ENCODE peak calls at places on chromosome 15, in six cellular contexts. F, P, N, H, J and D are unnamed samples.

GRCh38 chr15:57377478-57377847 is 1.2 kb downstream of the CGNL1 start:
- DNase-seq in F (peak), N (no peak), P (no peak), J (no peak), H (no peak), D (peak)

GRCh38 chr15:92614301-92614700 is 41.3 kb downstream of the FAM174B start:
- DNase-seq in N (peak), J (no peak), P (no peak), F (no peak), H (no peak), D (no peak)

GRCh38 chr15:23516866-23517265 is 48.6 kb upstream of the MKRN3 start:
- DNase-seq in F (no peak), N (no peak), H (no peak), J (no peak), P (no peak), D (no peak)

GRCh38 chr15:101500865-101501551 is 11.5 kb upstream of the PCSK6 start:
- DNase-seq in P (no peak), F (no peak), H (no peak), J (no peak), N (no peak), D (no peak)

GRCh38 chr15:85730001-85730820 is 64.5 kb downstream of the KLHL25 start:
- DNase-seq in J (no peak), N (peak), F (peak), H (no peak), P (no peak), D (peak)

GRCh38 chr15:88115529-88116152 is 140.9 kb downstream of the NTRK3 start:
- DNase-seq in N (peak), H (no peak), J (no peak), P (no peak), F (no peak), D (no peak)

GRCh38 chr15:68335251-68335650 is 57.7 kb downstream of the FEM1B start:
- DNase-seq in P (no peak), J (peak), H (peak), N (peak), F (no peak), D (peak)

GRCh38 chr15:89161666-89162065 is 59.7 kb downstream of the RLBP1 start:
- DNase-seq in J (no peak), P (no peak), H (no peak), F (no peak), N (no peak), D (no peak)

GRCh38 chr15:88747626-88748025 is 55.6 kb upstream of the ACAN start:
- DNase-seq in J (no peak), P (no peak), H (no peak), N (no peak), F (no peak), D (no peak)

GRCh38 chr15:39666671-39667070 is 85.8 kb downstream of the THBS1 start:
- DNase-seq in N (no peak), F (no peak), P (no peak), H (no peak), J (no peak), D (no peak)

GRCh38 chr15:63856711-63857458 is 23.1 kb upstream of the HERC1 start:
- DNase-seq in J (no peak), N (no peak), P (no peak), H (no peak), F (no peak), D (no peak)

GRCh38 chr15:77620297-77620696 is 12.4 kb downstream of the LINGO1 start:
- DNase-seq in H (no peak), J (no peak), F (no peak), N (no peak), P (no peak), D (no peak)

GRCh38 chr15:62454567-62455172 is 289.6 kb upstream of the C2CD4B start:
- DNase-seq in J (no peak), N (no peak), P (no peak), H (no peak), F (no peak), D (no peak)

GRCh38 chr15:88874275-88874674 is 21.1 kb downstream of the HAPLN3 start:
- DNase-seq in N (no peak), H (no peak), F (no peak), J (no peak), P (no peak), D (no peak)

GRCh38 chr15:34754171-34754580 is 622 bp downstream of the GJD2 start:
- DNase-seq in J (no peak), N (no peak), H (no peak), P (no peak), F (no peak), D (no peak)

GRCh38 chr15:43903864-43904290 is 77.1 kb downstream of the WDR76 start:
- DNase-seq in P (peak), J (peak), H (no peak), F (peak), N (peak), D (peak)

GRCh38 chr15:39135989-39136388 is 444.9 kb upstream of the THBS1 start:
- DNase-seq in P (no peak), F (no peak), J (no peak), H (no peak), N (no peak), D (no peak)

GRCh38 chr15:99717129-99718024 is 15.9 kb downstream of the LYSMD4 start:
- DNase-seq in J (no peak), P (no peak), F (no peak), H (no peak), N (no peak), D (no peak)

GRCh38 chr15:83206387-83206970 is 1.1 kb downstream of the HDGFL3 start:
- DNase-seq in H (no peak), J (no peak), F (no peak), N (peak), P (peak), D (peak)

GRCh38 chr15:41772720-41773331 is 1.5 kb upstream of the MAPKBP1 start:
- DNase-seq in N (peak), P (peak), J (peak), F (peak), H (no peak), D (peak)

GRCh38 chr15:74191798-74192197 is 10.8 kb downstream of the STRA6 start:
- DNase-seq in N (no peak), P (no peak), H (no peak), F (no peak), J (no peak), D (no peak)

GRCh38 chr15:80590772-80591355 is 104.2 kb upstream of the ABHD17C start:
- DNase-seq in P (no peak), H (no peak), N (no peak), F (no peak), J (no peak), D (no peak)

GRCh38 chr15:48592929-48593328 is 52.6 kb downstream of the FBN1 start:
- DNase-seq in H (no peak), F (no peak), P (no peak), J (no peak), N (no peak), D (no peak)

GRCh38 chr15:22903427-22903826 is 65.0 kb downstream of the NIPA2 start:
- DNase-seq in J (no peak), H (no peak), N (no peak), P (no peak), F (no peak), D (no peak)

GRCh38 chr15:68431037-68431791 is 749 bp downstream of the ITGA11 start:
- DNase-seq in H (peak), N (no peak), P (peak), J (peak), F (no peak), D (no peak)

GRCh38 chr15:52143862-52144261 is 31.3 kb upstream of the BCL2L10 start:
- DNase-seq in J (no peak), N (no peak), F (no peak), H (no peak), P (no peak), D (peak)

GRCh38 chr15:73926191-73927002 is at the start of gene LOXL1:
- DNase-seq in J (peak), P (peak), F (peak), N (peak), H (peak), D (peak)

GRCh38 chr15:75348034-75348562 is 1.3 kb downstream of the NEIL1 start:
- DNase-seq in F (no peak), P (no peak), H (no peak), N (no peak), J (no peak), D (no peak)

GRCh38 chr15:75352186-75352585 is 5.3 kb downstream of the NEIL1 start:
- DNase-seq in J (no peak), H (no peak), F (no peak), P (no peak), N (no peak), D (no peak)

GRCh38 chr15:75348563-75349350 is 1.9 kb downstream of the NEIL1 start:
- DNase-seq in F (no peak), H (no peak), N (peak), J (no peak), P (peak), D (no peak)

GRCh38 chr15:75350601-75351331 is 3.9 kb downstream of the NEIL1 start:
- DNase-seq in H (no peak), P (no peak), F (no peak), J (no peak), N (no peak), D (no peak)

GRCh38 chr15:75349851-75350588 is 3.2 kb downstream of the NEIL1 start:
- DNase-seq in P (peak), N (no peak), J (no peak), F (no peak), H (no peak), D (no peak)
- H3K27ac ChIP-seq in P (no peak), N (no peak), J (no peak), F (no peak), H (no peak), D (peak)

GRCh38 chr15:53808058-53808703 is 48.7 kb upstream of the WDR72 start:
- DNase-seq in J (no peak), H (no peak), P (no peak), N (no peak), F (no peak), D (peak)

GRCh38 chr15:53807500-53807899 is 48.0 kb upstream of the WDR72 start:
- DNase-seq in P (no peak), J (no peak), H (no peak), F (no peak), N (no peak), D (no peak)

GRCh38 chr15:53811530-53811929 is 52.1 kb upstream of the WDR72 start:
- DNase-seq in N (no peak), P (no peak), F (peak), J (no peak), H (no peak), D (no peak)
- TF ChIP-seq CTCF in N (no peak), P (peak), F (no peak), J (no peak), H (no peak), D (no peak)

GRCh38 chr15:66608159-66608558 is 42.4 kb upstream of the LCTL start:
- DNase-seq in N (no peak), F (no peak), H (no peak), J (no peak), P (no peak), D (no peak)

GRCh38 chr15:66613743-66614142 is 47.9 kb upstream of the LCTL start:
- DNase-seq in F (no peak), J (no peak), H (no peak), P (no peak), N (no peak), D (no peak)

GRCh38 chr15:66609876-66610275 is 44.1 kb upstream of the LCTL start:
- DNase-seq in J (no peak), N (no peak), H (no peak), F (no peak), P (no peak), D (no peak)

GRCh38 chr15:66614456-66615174 is 48.8 kb upstream of the LCTL start:
- DNase-seq in F (no peak), N (no peak), P (no peak), H (no peak), J (no peak), D (no peak)

DNA sequence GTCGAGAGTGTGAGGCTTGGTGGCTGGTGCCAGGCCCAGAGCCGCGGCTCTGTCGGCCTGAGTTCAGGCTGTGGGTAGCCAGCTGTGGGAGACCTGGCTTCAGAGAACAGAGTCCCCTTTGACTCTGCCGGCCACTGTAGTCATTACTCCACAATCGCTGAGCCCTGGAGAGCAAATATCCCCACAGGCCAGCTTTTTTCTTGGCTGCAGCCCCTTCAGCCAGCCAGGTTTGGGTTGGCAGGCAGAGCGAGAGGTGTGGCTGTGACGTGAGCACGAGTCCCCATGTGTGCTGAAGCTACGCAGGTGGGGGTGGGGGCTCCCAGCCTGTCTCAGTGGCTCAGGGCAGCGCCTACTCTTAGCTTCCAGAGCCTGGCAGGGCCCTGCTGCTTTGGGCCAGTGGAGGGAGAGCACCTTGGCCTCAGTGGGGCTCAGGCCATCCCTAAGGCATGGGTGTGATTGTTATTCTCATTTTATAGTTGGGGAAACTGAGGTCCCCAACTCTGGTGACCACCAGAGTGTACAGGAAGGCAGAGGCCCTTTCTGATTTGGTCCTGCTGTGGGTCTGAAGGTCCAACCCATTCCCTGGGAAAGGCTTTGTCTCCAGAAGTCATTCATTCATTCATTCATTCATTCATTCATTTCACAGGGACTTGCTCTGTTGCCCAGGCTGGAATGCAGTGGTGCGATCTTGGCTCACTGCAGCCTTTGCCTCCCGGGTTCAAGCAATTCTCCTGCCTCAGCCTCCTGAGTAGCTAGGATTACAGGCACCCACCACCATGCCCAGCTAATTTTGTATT is 45.7 kb upstream of the LCTL start:
- DNase-seq in J (no peak), H (no peak), P (no peak), F (no peak), N (peak), D (no peak)
- H3K27ac ChIP-seq in J (no peak), H (no peak), P (no peak), F (no peak), N (peak), D (no peak)

GRCh38 chr15:50687302-50687902 is 805 bp upstream of the TRPM7 start:
- DNase-seq in F (no peak), J (no peak), N (no peak), P (no peak), H (no peak), D (no peak)

GRCh38 chr15:50685976-50686467 is 575 bp downstream of the TRPM7 start:
- DNase-seq in P (peak), H (peak), N (peak), J (peak), F (no peak), D (peak)

GRCh38 chr15:50681467-50681866 is 5.1 kb downstream of the TRPM7 start:
- DNase-seq in H (no peak), J (no peak), P (no peak), F (no peak), N (no peak), D (no peak)

GRCh38 chr15:50685191-50685975 is 1.2 kb downstream of the TRPM7 start:
- DNase-seq in N (no peak), J (no peak), F (no peak), P (no peak), H (no peak), D (no peak)

GRCh38 chr15:50686468-50687301 is at the start of gene TRPM7:
- DNase-seq in J (peak), F (peak), P (peak), N (peak), H (peak), D (peak)
- TF ChIP-seq CTCF in J (no peak), F (no peak), P (no peak), N (no peak), H (no peak), D (no peak)

DNA sequence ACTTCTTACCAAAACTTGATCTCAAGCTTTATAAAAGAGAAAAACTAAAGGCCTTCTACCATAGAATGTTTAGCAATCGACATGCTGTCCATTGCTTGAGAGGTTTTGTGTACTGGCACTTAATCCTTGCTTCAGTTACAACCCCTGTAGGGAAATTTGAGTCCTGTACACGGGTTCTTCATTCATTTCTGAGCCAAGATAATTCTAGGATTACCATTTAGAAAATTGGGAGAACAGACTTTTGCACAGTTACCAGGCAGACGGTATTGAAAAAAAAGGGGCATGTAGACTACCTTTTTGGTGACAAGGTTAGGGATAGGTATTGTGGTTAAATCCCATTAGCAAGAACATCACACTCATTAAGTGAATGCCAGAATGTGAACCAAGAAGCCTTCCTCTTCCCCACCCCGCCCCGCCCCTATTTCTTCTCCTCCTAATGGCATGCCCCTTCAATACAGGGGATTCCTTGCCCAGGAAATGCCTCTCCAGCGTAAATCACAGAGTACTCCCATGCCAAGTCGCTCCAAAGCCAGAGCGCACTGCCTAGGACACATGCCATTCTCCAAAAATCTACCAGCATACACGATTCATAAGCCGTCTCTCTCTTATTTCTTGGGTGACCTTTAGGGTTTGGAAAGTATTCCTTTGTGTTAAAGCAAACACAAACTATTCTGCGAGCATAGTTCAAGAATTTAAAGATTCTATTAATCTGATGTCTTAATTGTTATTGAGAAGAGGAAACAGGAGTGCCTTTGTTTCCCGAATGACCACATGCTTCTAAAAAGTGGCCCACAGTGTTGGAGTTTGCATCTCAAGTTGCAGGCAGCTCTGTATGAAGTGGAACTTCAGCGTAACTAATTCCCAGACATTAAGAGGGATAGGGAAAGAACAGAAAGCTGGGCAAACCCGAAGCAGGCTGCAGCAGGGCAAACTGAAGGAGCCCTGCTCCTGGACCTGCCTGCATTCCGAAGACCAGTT is 164.0 kb upstream of the NR2F2 start:
- DNase-seq in H (no peak), N (no peak), P (no peak), F (no peak), J (no peak), D (no peak)
- H3K27ac ChIP-seq in H (no peak), N (no peak), P (no peak), F (no peak), J (no peak), D (no peak)